ENCODE peak calls at places on chromosomes 13 and 19, in eight cellular contexts. One of them, this sample, is unnamed.

GRCh38 chr19:48833977-48834376 is 2.3 kb downstream of the HSD17B14 start:
- DNase-seq in lung microvascular endothelial cell: no peak
- DNase-seq in stimulated activated CD8-positive, alpha-beta memory T cell treated with anti-CD3 and anti-CD28 coated beads, Interleukin-15, amount 100 ng/mL, for 4 hours: no peak
- DNase-seq in glutamatergic neuron: no peak
- DNase-seq in osteocyte: no peak
- DNase-seq in AG10803: no peak
- DNase-seq in posterior cingulate gyrus: no peak
- DNase-seq in SHP77: no peak
- DNase-seq in this sample: no peak

GRCh38 chr19:38529610-38530009 is 88.1 kb downstream of the MAP4K1 start:
- DNase-seq in lung microvascular endothelial cell: no peak
- DNase-seq in stimulated activated CD8-positive, alpha-beta memory T cell treated with anti-CD3 and anti-CD28 coated beads, Interleukin-15, amount 100 ng/mL, for 4 hours: no peak
- DNase-seq in glutamatergic neuron: no peak
- DNase-seq in osteocyte: no peak
- DNase-seq in AG10803: no peak
- DNase-seq in posterior cingulate gyrus: no peak
- DNase-seq in SHP77: peak; percentile 24
- DNase-seq in this sample: no peak

GRCh38 chr13:47100214-47100853 is 203.5 kb upstream of the HTR2A start:
- DNase-seq in lung microvascular endothelial cell: no peak
- DNase-seq in stimulated activated CD8-positive, alpha-beta memory T cell treated with anti-CD3 and anti-CD28 coated beads, Interleukin-15, amount 100 ng/mL, for 4 hours: no peak
- DNase-seq in glutamatergic neuron: no peak
- DNase-seq in osteocyte: no peak
- DNase-seq in AG10803: no peak
- DNase-seq in posterior cingulate gyrus: no peak
- DNase-seq in SHP77: no peak
- DNase-seq in this sample: peak; percentile 22

GRCh38 chr13:48054601-48055000 is 17.1 kb downstream of the NUDT15 start:
- DNase-seq in lung microvascular endothelial cell: no peak
- DNase-seq in stimulated activated CD8-positive, alpha-beta memory T cell treated with anti-CD3 and anti-CD28 coated beads, Interleukin-15, amount 100 ng/mL, for 4 hours: no peak
- DNase-seq in glutamatergic neuron: no peak
- DNase-seq in osteocyte: no peak
- DNase-seq in AG10803: no peak
- DNase-seq in posterior cingulate gyrus: no peak
- DNase-seq in SHP77: no peak
- DNase-seq in this sample: no peak

GRCh38 chr19:48391100-48392005 is at the start of gene KDELR1:
- DNase-seq in lung microvascular endothelial cell: peak; percentile 75
- DNase-seq in stimulated activated CD8-positive, alpha-beta memory T cell treated with anti-CD3 and anti-CD28 coated beads, Interleukin-15, amount 100 ng/mL, for 4 hours: no peak
- DNase-seq in glutamatergic neuron: peak; percentile 85
- DNase-seq in osteocyte: peak; percentile 94
- DNase-seq in AG10803: peak; percentile 66
- DNase-seq in posterior cingulate gyrus: peak; percentile 86
- DNase-seq in SHP77: no peak
- DNase-seq in this sample: peak; percentile 60

GRCh38 chr19:29263305-29264080 is 50.5 kb upstream of the UQCRFS1 start:
- DNase-seq in lung microvascular endothelial cell: peak; percentile 34
- DNase-seq in stimulated activated CD8-positive, alpha-beta memory T cell treated with anti-CD3 and anti-CD28 coated beads, Interleukin-15, amount 100 ng/mL, for 4 hours: peak; percentile 13
- DNase-seq in glutamatergic neuron: peak; percentile 84
- DNase-seq in osteocyte: no peak
- DNase-seq in AG10803: peak; percentile 33
- DNase-seq in posterior cingulate gyrus: peak; percentile 65
- DNase-seq in SHP77: no peak
- DNase-seq in this sample: peak; percentile 17

GRCh38 chr13:22278336-22278929 is 607.6 kb downstream of the FGF9 start:
- DNase-seq in lung microvascular endothelial cell: peak; percentile 0
- DNase-seq in stimulated activated CD8-positive, alpha-beta memory T cell treated with anti-CD3 and anti-CD28 coated beads, Interleukin-15, amount 100 ng/mL, for 4 hours: peak; percentile 35
- DNase-seq in glutamatergic neuron: peak; percentile 68
- DNase-seq in osteocyte: no peak
- DNase-seq in AG10803: peak; percentile 42
- DNase-seq in posterior cingulate gyrus: peak; percentile 14
- DNase-seq in SHP77: peak; percentile 45
- DNase-seq in this sample: peak; percentile 63

GRCh38 chr19:19487077-19488040 is 28.0 kb downstream of the TSSK6 start:
- DNase-seq in lung microvascular endothelial cell: no peak
- DNase-seq in stimulated activated CD8-positive, alpha-beta memory T cell treated with anti-CD3 and anti-CD28 coated beads, Interleukin-15, amount 100 ng/mL, for 4 hours: no peak
- DNase-seq in glutamatergic neuron: no peak
- DNase-seq in osteocyte: no peak
- DNase-seq in AG10803: no peak
- DNase-seq in posterior cingulate gyrus: no peak
- DNase-seq in SHP77: no peak
- DNase-seq in this sample: no peak

GRCh38 chr19:51440846-51441409 is 17.3 kb downstream of the SIGLEC8 start:
- DNase-seq in lung microvascular endothelial cell: no peak
- DNase-seq in stimulated activated CD8-positive, alpha-beta memory T cell treated with anti-CD3 and anti-CD28 coated beads, Interleukin-15, amount 100 ng/mL, for 4 hours: peak; percentile 70
- DNase-seq in glutamatergic neuron: no peak
- DNase-seq in osteocyte: no peak
- DNase-seq in AG10803: no peak
- DNase-seq in posterior cingulate gyrus: no peak
- DNase-seq in SHP77: no peak
- DNase-seq in this sample: no peak

GRCh38 chr13:112773601-112774447 is 84.0 kb downstream of the ATP11A start:
- DNase-seq in lung microvascular endothelial cell: no peak
- DNase-seq in stimulated activated CD8-positive, alpha-beta memory T cell treated with anti-CD3 and anti-CD28 coated beads, Interleukin-15, amount 100 ng/mL, for 4 hours: no peak
- DNase-seq in glutamatergic neuron: peak; percentile 13
- DNase-seq in osteocyte: no peak
- DNase-seq in AG10803: no peak
- DNase-seq in posterior cingulate gyrus: no peak
- DNase-seq in SHP77: no peak
- DNase-seq in this sample: no peak

GRCh38 chr19:42028304-42029216 is 34.5 kb upstream of the ATP1A3 start:
- DNase-seq in lung microvascular endothelial cell: no peak
- DNase-seq in stimulated activated CD8-positive, alpha-beta memory T cell treated with anti-CD3 and anti-CD28 coated beads, Interleukin-15, amount 100 ng/mL, for 4 hours: no peak
- DNase-seq in glutamatergic neuron: peak; percentile 81
- DNase-seq in osteocyte: no peak
- DNase-seq in AG10803: no peak
- DNase-seq in posterior cingulate gyrus: no peak
- DNase-seq in SHP77: peak; percentile 17
- DNase-seq in this sample: no peak

GRCh38 chr19:56393119-56394012 is at the start of gene ZNF582:
- DNase-seq in lung microvascular endothelial cell: peak; percentile 97
- DNase-seq in stimulated activated CD8-positive, alpha-beta memory T cell treated with anti-CD3 and anti-CD28 coated beads, Interleukin-15, amount 100 ng/mL, for 4 hours: peak; percentile 86
- DNase-seq in glutamatergic neuron: peak; percentile 93
- DNase-seq in osteocyte: peak; percentile 96
- DNase-seq in AG10803: peak; percentile 96
- DNase-seq in posterior cingulate gyrus: peak; percentile 93
- DNase-seq in SHP77: peak; percentile 66
- DNase-seq in this sample: peak; percentile 95

GRCh38 chr13:21048901-21049655 is 12.3 kb downstream of the LATS2 start:
- DNase-seq in lung microvascular endothelial cell: no peak
- DNase-seq in stimulated activated CD8-positive, alpha-beta memory T cell treated with anti-CD3 and anti-CD28 coated beads, Interleukin-15, amount 100 ng/mL, for 4 hours: no peak
- DNase-seq in glutamatergic neuron: no peak
- DNase-seq in osteocyte: peak; percentile 80
- DNase-seq in AG10803: no peak
- DNase-seq in posterior cingulate gyrus: no peak
- DNase-seq in SHP77: no peak
- DNase-seq in this sample: no peak

GRCh38 chr19:10692673-10693264 is 8.5 kb upstream of the QTRT1 start:
- DNase-seq in lung microvascular endothelial cell: no peak
- DNase-seq in stimulated activated CD8-positive, alpha-beta memory T cell treated with anti-CD3 and anti-CD28 coated beads, Interleukin-15, amount 100 ng/mL, for 4 hours: no peak
- DNase-seq in glutamatergic neuron: no peak
- DNase-seq in osteocyte: no peak
- DNase-seq in AG10803: no peak
- DNase-seq in posterior cingulate gyrus: no peak
- DNase-seq in SHP77: no peak
- DNase-seq in this sample: no peak

GRCh38 chr13:95754069-95754468 is 77.1 kb downstream of the DNAJC3 start:
- DNase-seq in lung microvascular endothelial cell: no peak
- DNase-seq in stimulated activated CD8-positive, alpha-beta memory T cell treated with anti-CD3 and anti-CD28 coated beads, Interleukin-15, amount 100 ng/mL, for 4 hours: no peak
- DNase-seq in glutamatergic neuron: no peak
- DNase-seq in osteocyte: no peak
- DNase-seq in AG10803: no peak
- DNase-seq in posterior cingulate gyrus: no peak
- DNase-seq in SHP77: no peak
- DNase-seq in this sample: no peak

GRCh38 chr19:7494416-7495098 is 5.7 kb upstream of the PEX11G start:
- DNase-seq in lung microvascular endothelial cell: no peak
- DNase-seq in stimulated activated CD8-positive, alpha-beta memory T cell treated with anti-CD3 and anti-CD28 coated beads, Interleukin-15, amount 100 ng/mL, for 4 hours: no peak
- DNase-seq in glutamatergic neuron: peak; percentile 74
- DNase-seq in osteocyte: no peak
- DNase-seq in AG10803: no peak
- DNase-seq in posterior cingulate gyrus: peak; percentile 84
- DNase-seq in SHP77: peak; percentile 48
- DNase-seq in this sample: no peak

GRCh38 chr13:38147050-38147449 is 202.6 kb upstream of the UFM1 start:
- DNase-seq in lung microvascular endothelial cell: no peak
- DNase-seq in stimulated activated CD8-positive, alpha-beta memory T cell treated with anti-CD3 and anti-CD28 coated beads, Interleukin-15, amount 100 ng/mL, for 4 hours: no peak
- DNase-seq in glutamatergic neuron: no peak
- DNase-seq in osteocyte: no peak
- DNase-seq in AG10803: no peak
- DNase-seq in posterior cingulate gyrus: no peak
- DNase-seq in SHP77: no peak
- DNase-seq in this sample: no peak

GRCh38 chr19:48745208-48745995 is 1.3 kb downstream of the IZUMO1 start:
- DNase-seq in lung microvascular endothelial cell: peak; percentile 69
- DNase-seq in stimulated activated CD8-positive, alpha-beta memory T cell treated with anti-CD3 and anti-CD28 coated beads, Interleukin-15, amount 100 ng/mL, for 4 hours: peak; percentile 24
- DNase-seq in glutamatergic neuron: peak; percentile 64
- DNase-seq in osteocyte: no peak
- DNase-seq in AG10803: peak; percentile 43
- DNase-seq in posterior cingulate gyrus: peak; percentile 60
- DNase-seq in SHP77: no peak
- DNase-seq in this sample: peak; percentile 57

GRCh38 chr13:49023441-49023840 is 47.7 kb downstream of the FNDC3A start:
- DNase-seq in lung microvascular endothelial cell: peak; percentile 64
- DNase-seq in stimulated activated CD8-positive, alpha-beta memory T cell treated with anti-CD3 and anti-CD28 coated beads, Interleukin-15, amount 100 ng/mL, for 4 hours: no peak
- DNase-seq in glutamatergic neuron: no peak
- DNase-seq in osteocyte: no peak
- DNase-seq in AG10803: peak; percentile 69
- DNase-seq in posterior cingulate gyrus: no peak
- DNase-seq in SHP77: no peak
- DNase-seq in this sample: peak; percentile 92

GRCh38 chr13:28531195-28531955 is 36.4 kb upstream of the FLT1 start:
- DNase-seq in lung microvascular endothelial cell: peak; percentile 79
- DNase-seq in stimulated activated CD8-positive, alpha-beta memory T cell treated with anti-CD3 and anti-CD28 coated beads, Interleukin-15, amount 100 ng/mL, for 4 hours: no peak
- DNase-seq in glutamatergic neuron: peak; percentile 61
- DNase-seq in osteocyte: peak; percentile 83
- DNase-seq in AG10803: peak; percentile 42
- DNase-seq in posterior cingulate gyrus: peak; percentile 18
- DNase-seq in SHP77: no peak
- DNase-seq in this sample: peak; percentile 30

GRCh38 chr19:7377196-7377595 is 28.5 kb downstream of the ARHGEF18 start:
- DNase-seq in lung microvascular endothelial cell: no peak
- DNase-seq in stimulated activated CD8-positive, alpha-beta memory T cell treated with anti-CD3 and anti-CD28 coated beads, Interleukin-15, amount 100 ng/mL, for 4 hours: no peak
- DNase-seq in glutamatergic neuron: no peak
- DNase-seq in osteocyte: no peak
- DNase-seq in AG10803: no peak
- DNase-seq in posterior cingulate gyrus: no peak
- DNase-seq in SHP77: no peak
- DNase-seq in this sample: no peak

GRCh38 chr13:103965506-103966243 is 899.5 kb upstream of the SLC10A2 start:
- DNase-seq in lung microvascular endothelial cell: no peak
- DNase-seq in stimulated activated CD8-positive, alpha-beta memory T cell treated with anti-CD3 and anti-CD28 coated beads, Interleukin-15, amount 100 ng/mL, for 4 hours: no peak
- DNase-seq in glutamatergic neuron: no peak
- DNase-seq in osteocyte: no peak
- DNase-seq in AG10803: no peak
- DNase-seq in posterior cingulate gyrus: no peak
- DNase-seq in SHP77: no peak
- DNase-seq in this sample: no peak

GRCh38 chr13:21256351-21256761 is 79.9 kb downstream of the MRPL57 start:
- DNase-seq in lung microvascular endothelial cell: no peak
- DNase-seq in stimulated activated CD8-positive, alpha-beta memory T cell treated with anti-CD3 and anti-CD28 coated beads, Interleukin-15, amount 100 ng/mL, for 4 hours: no peak
- DNase-seq in glutamatergic neuron: no peak
- DNase-seq in osteocyte: no peak
- DNase-seq in AG10803: no peak
- DNase-seq in posterior cingulate gyrus: no peak
- DNase-seq in SHP77: no peak
- DNase-seq in this sample: no peak

GRCh38 chr19:9709305-9709704 is 34.4 kb upstream of the ZNF562 start:
- DNase-seq in lung microvascular endothelial cell: no peak
- DNase-seq in stimulated activated CD8-positive, alpha-beta memory T cell treated with anti-CD3 and anti-CD28 coated beads, Interleukin-15, amount 100 ng/mL, for 4 hours: no peak
- DNase-seq in glutamatergic neuron: no peak
- DNase-seq in osteocyte: no peak
- DNase-seq in AG10803: no peak
- DNase-seq in posterior cingulate gyrus: no peak
- DNase-seq in SHP77: no peak
- DNase-seq in this sample: no peak

GRCh38 chr13:101785858-101786257 is 333.4 kb downstream of the ITGBL1 start:
- DNase-seq in lung microvascular endothelial cell: peak; percentile 4
- DNase-seq in stimulated activated CD8-positive, alpha-beta memory T cell treated with anti-CD3 and anti-CD28 coated beads, Interleukin-15, amount 100 ng/mL, for 4 hours: no peak
- DNase-seq in glutamatergic neuron: peak; percentile 54
- DNase-seq in osteocyte: no peak
- DNase-seq in AG10803: peak; percentile 6
- DNase-seq in posterior cingulate gyrus: peak; percentile 33
- DNase-seq in SHP77: peak; percentile 82
- DNase-seq in this sample: peak; percentile 3

GRCh38 chr13:103698000-103698399 is 631.8 kb upstream of the SLC10A2 start:
- DNase-seq in lung microvascular endothelial cell: no peak
- DNase-seq in stimulated activated CD8-positive, alpha-beta memory T cell treated with anti-CD3 and anti-CD28 coated beads, Interleukin-15, amount 100 ng/mL, for 4 hours: no peak
- DNase-seq in glutamatergic neuron: no peak
- DNase-seq in osteocyte: no peak
- DNase-seq in AG10803: no peak
- DNase-seq in posterior cingulate gyrus: no peak
- DNase-seq in SHP77: no peak
- DNase-seq in this sample: no peak

GRCh38 chr13:83773961-83774360 is 108.3 kb downstream of the SLITRK1 start:
- DNase-seq in lung microvascular endothelial cell: no peak
- DNase-seq in stimulated activated CD8-positive, alpha-beta memory T cell treated with anti-CD3 and anti-CD28 coated beads, Interleukin-15, amount 100 ng/mL, for 4 hours: no peak
- DNase-seq in glutamatergic neuron: no peak
- DNase-seq in osteocyte: no peak
- DNase-seq in AG10803: peak; percentile 36
- DNase-seq in posterior cingulate gyrus: no peak
- DNase-seq in SHP77: no peak
- DNase-seq in this sample: peak; percentile 17

GRCh38 chr19:38385804-38386257 is 2.0 kb downstream of the GGN start:
- DNase-seq in lung microvascular endothelial cell: no peak
- DNase-seq in stimulated activated CD8-positive, alpha-beta memory T cell treated with anti-CD3 and anti-CD28 coated beads, Interleukin-15, amount 100 ng/mL, for 4 hours: no peak
- DNase-seq in glutamatergic neuron: peak; percentile 56
- DNase-seq in osteocyte: no peak
- DNase-seq in AG10803: no peak
- DNase-seq in posterior cingulate gyrus: no peak
- DNase-seq in SHP77: no peak
- DNase-seq in this sample: no peak

This sample was measured in IMR-90.